ENCODE peak calls at places on chromosomes 7 and 10, in ten cellular contexts. U is DMS53, C is cerebellum, O is EL, W is cardiac muscle cell, F is heart left ventricle, V is neuronal stem cell, M is M059J, N is amygdala, B is adipocyte. L is an unnamed sample.

GRCh38 chr7:159328096-159328495 is 183.4 kb upstream of the VIPR2 start:
- DNase-seq in V (no peak), F (no peak), W (no peak), M (no peak), O (no peak), C (no peak), U (peak; percentile 40), N (no peak), B (no peak), L (no peak)

GRCh38 chr10:86213148-86213547 is 153.4 kb downstream of the GRID1 start:
- DNase-seq in N (no peak), B (no peak), W (no peak), F (no peak), O (no peak), C (no peak), U (no peak), M (no peak), V (no peak), L (no peak)

GRCh38 chr7:157771-158251 is 34.6 kb upstream of the FAM20C start:
- DNase-seq in W (no peak), M (no peak), F (peak; percentile 21), B (no peak), O (no peak), V (no peak), N (no peak), U (no peak), C (peak; percentile 60), L (no peak)

GRCh38 chr7:24381919-24382505 is 98.0 kb downstream of the NPY start:
- DNase-seq in V (no peak), W (peak; percentile 46), B (peak; percentile 21), M (peak; percentile 27), N (no peak), C (no peak), U (peak; percentile 83), F (no peak), O (peak; percentile 25), L (peak; percentile 21)

GRCh38 chr10:34187201-34187600 is 627.9 kb downstream of the PARD3 start:
- DNase-seq in M (peak; percentile 56), O (peak; percentile 67), C (no peak), N (no peak), B (peak; percentile 67), W (no peak), V (no peak), U (no peak), F (no peak), L (no peak)

GRCh38 chr10:44935201-44935960 is 24.2 kb upstream of the RASSF4 start:
- DNase-seq in M (peak; percentile 88), W (no peak), U (no peak), N (peak; percentile 62), F (peak; percentile 77), B (peak; percentile 75), C (no peak), V (no peak), O (peak; percentile 91), L (no peak)

GRCh38 chr10:123808873-123809272 is 82.7 kb downstream of the CPXM2 start:
- DNase-seq in N (no peak), W (no peak), V (no peak), F (no peak), M (peak; percentile 66), C (no peak), U (no peak), B (peak; percentile 91), O (peak; percentile 79), L (no peak)

GRCh38 chr10:104779701-104780100 is 138.6 kb downstream of the SORCS3 start:
- DNase-seq in F (no peak), U (no peak), O (no peak), N (no peak), W (no peak), V (no peak), M (no peak), C (no peak), B (no peak), L (no peak)

GRCh38 chr7:36176688-36177087 is 23.6 kb downstream of the EEPD1 start:
- DNase-seq in V (no peak), B (no peak), O (no peak), N (no peak), M (no peak), C (no peak), W (no peak), F (no peak), U (no peak), L (no peak)

GRCh38 chr7:111414374-111414773 is 147.9 kb downstream of the IMMP2L start:
- DNase-seq in V (no peak), O (no peak), U (no peak), B (no peak), M (no peak), F (no peak), N (no peak), W (no peak), C (no peak), L (no peak)

GRCh38 chr7:115678049-115678982 is 352.2 kb downstream of the TFEC start:
- DNase-seq in N (no peak), C (no peak), B (peak; percentile 90), O (peak; percentile 67), W (no peak), F (no peak), U (peak; percentile 53), M (no peak), V (no peak), L (peak; percentile 56)

GRCh38 chr7:47580811-47581331 is 1.0 kb downstream of the TNS3 start:
- DNase-seq in N (no peak), V (no peak), M (peak; percentile 62), W (no peak), U (peak; percentile 45), F (no peak), B (peak; percentile 55), C (no peak), O (peak; percentile 58), L (peak; percentile 22)

GRCh38 chr10:4763960-4764428 is 62.0 kb upstream of the AKR1E2 start:
- DNase-seq in N (no peak), V (no peak), W (no peak), U (no peak), M (peak; percentile 75), C (no peak), F (no peak), B (peak; percentile 58), O (peak; percentile 77), L (no peak)

GRCh38 chr10:45373783-45374450 is at the start of gene ALOX5:
- DNase-seq in U (peak; percentile 93), W (peak; percentile 76), O (no peak), C (peak; percentile 68), V (peak; percentile 32), F (peak; percentile 73), N (no peak), B (peak; percentile 7), M (no peak), L (peak; percentile 46)

GRCh38 chr7:82803411-82803810 is 359.3 kb downstream of the PCLO start:
- DNase-seq in B (no peak), F (no peak), M (no peak), U (no peak), C (no peak), N (no peak), O (no peak), V (no peak), W (no peak), L (no peak)

GRCh38 chr10:47376522-47377220 is 7.4 kb downstream of the ZNF488 start:
- DNase-seq in B (no peak), N (no peak), M (no peak), O (no peak), C (no peak), V (no peak), U (no peak), W (no peak), F (no peak), L (no peak)

GRCh38 chr7:7212612-7213011 is 30.3 kb downstream of the C1GALT1 start:
- DNase-seq in V (no peak), U (no peak), F (no peak), B (peak; percentile 41), W (no peak), O (no peak), N (no peak), M (peak; percentile 16), C (no peak), L (no peak)

GRCh38 chr7:1694551-1694950 is 24.5 kb downstream of the ELFN1 start:
- DNase-seq in N (no peak), V (no peak), C (no peak), O (no peak), F (peak; percentile 42), W (peak; percentile 63), U (no peak), M (no peak), B (no peak), L (no peak)

GRCh38 chr7:43625977-43626376 is 43.1 kb downstream of the STK17A start:
- DNase-seq in C (no peak), U (peak; percentile 33), N (no peak), O (no peak), B (no peak), M (no peak), W (no peak), V (no peak), F (no peak), L (no peak)

GRCh38 chr10:22301193-22301592 is 15.0 kb upstream of the COMMD3 start:
- DNase-seq in N (no peak), V (no peak), M (no peak), O (no peak), F (no peak), C (no peak), U (peak; percentile 23), B (no peak), W (no peak), L (no peak)

GRCh38 chr7:155108144-155108901 is 38.2 kb downstream of the HTR5A start:
- DNase-seq in N (no peak), V (no peak), M (no peak), W (no peak), O (no peak), B (no peak), U (no peak), F (no peak), C (peak; percentile 61), L (no peak)

GRCh38 chr7:45033261-45033930 is 33.4 kb downstream of the CCM2 start:
- DNase-seq in B (peak; percentile 13), M (peak; percentile 51), N (no peak), V (no peak), F (no peak), O (peak; percentile 30), W (no peak), U (no peak), C (peak; percentile 64), L (no peak)

GRCh38 chr7:47513741-47514241 is 68.1 kb downstream of the TNS3 start:
- DNase-seq in B (peak; percentile 85), O (peak; percentile 70), N (no peak), C (no peak), V (no peak), U (no peak), F (no peak), M (peak; percentile 89), W (peak; percentile 65), L (no peak)

GRCh38 chr7:44805950-44806349 is 9.5 kb downstream of the PPIA start:
- DNase-seq in O (no peak), M (no peak), N (no peak), W (no peak), U (peak; percentile 42), C (no peak), V (no peak), B (no peak), F (no peak), L (no peak)

GRCh38 chr7:135204876-135205275 is 6.5 kb downstream of the WDR91 start:
- DNase-seq in O (no peak), V (no peak), N (no peak), F (no peak), U (no peak), W (no peak), C (no peak), B (no peak), M (peak; percentile 15), L (no peak)

GRCh38 chr10:127123626-127124025 is 72.8 kb downstream of the INSYN2A start:
- DNase-seq in N (no peak), W (no peak), B (no peak), M (no peak), C (no peak), V (no peak), O (no peak), F (no peak), U (no peak), L (no peak)

GRCh38 chr10:72322280-72323058 is 32.2 kb downstream of the DNAJB12 start:
- DNase-seq in V (no peak), O (no peak), U (peak; percentile 56), B (no peak), F (no peak), C (no peak), M (no peak), W (no peak), N (no peak), L (no peak)

GRCh38 chr7:4226166-4226857 is 455.8 kb upstream of the FOXK1 start:
- DNase-seq in U (no peak), F (no peak), W (no peak), V (no peak), N (no peak), M (peak; percentile 4), O (no peak), C (no peak), B (no peak), L (no peak)